ENCODE peak calls at places on chromosomes 1 and 21, in seven cellular contexts. One of them, this sample, is unnamed.

GRCh38 chr1:117209094-117209493 is 1.6 kb downstream of the VTCN1 start:
- DNase-seq in H9: no peak
- DNase-seq in IMR-90: no peak
- DNase-seq in neuronal stem cell: no peak
- DNase-seq in H1: no peak
- DNase-seq in mesenchymal stem cell: no peak
- DNase-seq in trophoblast cell: peak; percentile 11
- DNase-seq in this sample: no peak

GRCh38 chr21:35083246-35083645 is 34.1 kb upstream of the RUNX1 start:
- DNase-seq in mesenchymal stem cell: no peak
- DNase-seq in H9: no peak
- DNase-seq in IMR-90: no peak
- DNase-seq in neuronal stem cell: no peak
- DNase-seq in H1: no peak
- DNase-seq in trophoblast cell: no peak
- DNase-seq in this sample: no peak

GRCh38 chr1:169001353-169001752 is 105.1 kb upstream of the ATP1B1 start:
- DNase-seq in H9: no peak
- DNase-seq in H1: no peak
- DNase-seq in mesenchymal stem cell: no peak
- DNase-seq in trophoblast cell: no peak
- DNase-seq in IMR-90: no peak
- DNase-seq in neuronal stem cell: no peak
- DNase-seq in this sample: no peak

GRCh38 chr1:166151804-166152203 is 15.0 kb downstream of the FAM78B start:
- DNase-seq in H1: no peak
- DNase-seq in neuronal stem cell: no peak
- DNase-seq in trophoblast cell: no peak
- DNase-seq in H9: no peak
- DNase-seq in IMR-90: no peak
- DNase-seq in mesenchymal stem cell: no peak
- DNase-seq in this sample: no peak

GRCh38 chr1:110245876-110246620 is 35.9 kb downstream of the KCNC4 start:
- DNase-seq in neuronal stem cell: no peak
- DNase-seq in trophoblast cell: no peak
- DNase-seq in mesenchymal stem cell: no peak
- DNase-seq in IMR-90: no peak
- DNase-seq in H9: no peak
- DNase-seq in H1: no peak
- DNase-seq in this sample: no peak

GRCh38 chr1:24503003-24503751 is 541 bp downstream of the RCAN3 start:
- DNase-seq in mesenchymal stem cell: peak; percentile 21
- DNase-seq in H9: no peak
- DNase-seq in trophoblast cell: peak; percentile 12
- DNase-seq in H1: no peak
- DNase-seq in IMR-90: no peak
- DNase-seq in neuronal stem cell: no peak
- DNase-seq in this sample: no peak

GRCh38 chr1:20325407-20325737 is 34.7 kb downstream of the VWA5B1 start:
- DNase-seq in H1: no peak
- DNase-seq in trophoblast cell: no peak
- DNase-seq in neuronal stem cell: no peak
- DNase-seq in mesenchymal stem cell: no peak
- DNase-seq in H9: no peak
- DNase-seq in IMR-90: no peak
- DNase-seq in this sample: no peak

GRCh38 chr1:116376734-116377096 is 3.7 kb downstream of the ATP1A1 start:
- DNase-seq in trophoblast cell: no peak
- DNase-seq in H9: no peak
- DNase-seq in neuronal stem cell: no peak
- DNase-seq in H1: no peak
- DNase-seq in mesenchymal stem cell: peak; percentile 11
- DNase-seq in IMR-90: peak; percentile 11
- DNase-seq in this sample: no peak

GRCh38 chr1:115911298-115911697 is 65.0 kb upstream of the SLC22A15 start:
- DNase-seq in H1: no peak
- DNase-seq in IMR-90: no peak
- DNase-seq in trophoblast cell: peak; percentile 50
- DNase-seq in neuronal stem cell: no peak
- DNase-seq in H9: no peak
- DNase-seq in mesenchymal stem cell: no peak
- DNase-seq in this sample: no peak

GRCh38 chr1:185338719-185339622 is 21.9 kb upstream of the IVNS1ABP start:
- DNase-seq in H9: no peak
- DNase-seq in IMR-90: no peak
- DNase-seq in neuronal stem cell: no peak
- DNase-seq in trophoblast cell: no peak
- DNase-seq in mesenchymal stem cell: peak; percentile 35
- DNase-seq in H1: no peak
- DNase-seq in this sample: no peak

GRCh38 chr1:208183977-208184901 is 59.9 kb downstream of the PLXNA2 start:
- DNase-seq in neuronal stem cell: no peak
- DNase-seq in trophoblast cell: peak; percentile 93
- DNase-seq in mesenchymal stem cell: peak; percentile 64
- DNase-seq in IMR-90: peak; percentile 40
- DNase-seq in H1: no peak
- DNase-seq in H9: no peak
- DNase-seq in this sample: no peak

GRCh38 chr21:29287383-29287782 is 11.3 kb upstream of the BACH1 start:
- DNase-seq in H1: no peak
- DNase-seq in H9: no peak
- DNase-seq in mesenchymal stem cell: peak; percentile 67
- DNase-seq in neuronal stem cell: no peak
- DNase-seq in IMR-90: peak; percentile 52
- DNase-seq in trophoblast cell: no peak
- DNase-seq in this sample: no peak

GRCh38 chr1:99993468-99993845 is 23.7 kb downstream of the SLC35A3 start:
- DNase-seq in neuronal stem cell: no peak
- DNase-seq in IMR-90: no peak
- DNase-seq in H9: no peak
- DNase-seq in H1: no peak
- DNase-seq in trophoblast cell: no peak
- DNase-seq in mesenchymal stem cell: no peak
- DNase-seq in this sample: no peak

GRCh38 chr1:68301538-68301937 is 69.2 kb upstream of the WLS start:
- DNase-seq in neuronal stem cell: no peak
- DNase-seq in trophoblast cell: no peak
- DNase-seq in IMR-90: peak; percentile 10
- DNase-seq in mesenchymal stem cell: no peak
- DNase-seq in H1: no peak
- DNase-seq in H9: no peak
- DNase-seq in this sample: no peak

GRCh38 chr1:42504535-42505128 is 41.5 kb downstream of the CCDC30 start:
- DNase-seq in mesenchymal stem cell: no peak
- DNase-seq in IMR-90: no peak
- DNase-seq in H9: no peak
- DNase-seq in H1: no peak
- DNase-seq in trophoblast cell: no peak
- DNase-seq in neuronal stem cell: no peak
- DNase-seq in this sample: peak; percentile 33

GRCh38 chr1:164017239-164017638 is 541.7 kb upstream of the PBX1 start:
- DNase-seq in IMR-90: no peak
- DNase-seq in H9: no peak
- DNase-seq in H1: no peak
- DNase-seq in mesenchymal stem cell: no peak
- DNase-seq in trophoblast cell: no peak
- DNase-seq in neuronal stem cell: no peak
- DNase-seq in this sample: no peak

GRCh38 chr1:159877695-159878444 is 15.4 kb upstream of the VSIG8 start:
- DNase-seq in IMR-90: no peak
- DNase-seq in mesenchymal stem cell: no peak
- DNase-seq in trophoblast cell: peak; percentile 27
- DNase-seq in H1: no peak
- DNase-seq in H9: no peak
- DNase-seq in neuronal stem cell: no peak
- DNase-seq in this sample: no peak
- H3K27me3 ChIP-seq in IMR-90: no peaks in the 10 kb centered on the region
- H3K27me3 ChIP-seq in mesenchymal stem cell: no peaks in the 10 kb centered on the region
- H3K27me3 ChIP-seq in trophoblast cell: no peaks in the 10 kb centered on the region
- H3K27me3 ChIP-seq in H1: no peaks in the 10 kb centered on the region
- H3K27me3 ChIP-seq in H9: no peaks in the 10 kb centered on the region
- H3K27me3 ChIP-seq in neuronal stem cell: peaks cover 38% of the 10 kb centered on the region
- H3K27me3 ChIP-seq in this sample: no peaks in the 10 kb centered on the region

DNA sequence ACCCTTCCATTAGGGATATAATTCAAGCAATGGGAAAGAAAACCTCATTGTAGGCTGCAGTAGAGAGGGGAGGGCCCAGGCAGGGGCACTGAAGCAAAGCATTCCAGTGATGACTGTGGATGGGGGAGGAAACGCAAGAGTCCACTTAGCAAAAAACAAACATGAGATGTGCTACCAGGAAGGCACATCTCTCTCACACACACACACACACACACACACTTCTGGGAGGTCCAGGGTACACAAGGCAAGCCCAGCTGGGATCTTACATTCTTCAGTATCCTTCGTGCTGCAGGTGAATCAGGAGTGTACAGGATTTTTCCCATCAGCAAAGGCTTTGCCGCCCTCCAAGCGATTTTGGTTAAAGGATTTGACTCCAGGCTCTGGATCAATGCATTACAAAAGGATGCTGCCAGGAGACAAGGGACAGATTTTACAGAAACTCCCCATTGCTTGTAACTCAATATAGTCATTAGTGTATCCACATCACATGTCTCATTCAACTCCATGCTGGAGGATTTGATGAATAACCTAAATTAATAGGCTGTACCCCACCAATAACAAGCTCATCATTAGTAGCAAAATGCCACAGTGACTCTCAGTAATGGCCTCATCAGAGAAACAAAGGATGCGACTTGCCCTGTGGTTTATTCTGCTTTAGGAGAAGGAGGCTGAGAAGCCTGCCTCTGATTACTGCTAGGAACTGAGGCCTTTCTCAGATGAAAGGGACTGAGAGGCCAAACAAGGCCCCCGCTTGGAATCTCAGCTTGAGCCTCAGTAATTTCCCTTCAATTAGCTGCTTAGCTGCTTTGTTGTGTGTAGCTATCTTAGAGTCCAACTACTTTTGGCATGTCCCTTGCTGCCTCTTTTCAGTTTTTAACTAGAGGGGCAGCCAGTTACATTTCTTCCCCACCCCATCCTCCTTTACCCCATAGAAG is 41.6 kb downstream of the ABCA4 start:
- DNase-seq in IMR-90: no peak
- DNase-seq in mesenchymal stem cell: peak; percentile 30
- DNase-seq in H1: no peak
- DNase-seq in trophoblast cell: no peak
- DNase-seq in H9: no peak
- DNase-seq in neuronal stem cell: peak; percentile 78
- DNase-seq in this sample: no peak
- H4K8ac ChIP-seq in IMR-90: no peak overlapping the region
- H4K8ac ChIP-seq in mesenchymal stem cell: no peak overlapping the region
- H4K8ac ChIP-seq in H1: no peak overlapping the region
- H4K8ac ChIP-seq in trophoblast cell: peak overlapping the region; percentile 43
- H4K8ac ChIP-seq in H9: no peak overlapping the region
- H4K8ac ChIP-seq in neuronal stem cell: peak overlapping the region; percentile 74
- H4K8ac ChIP-seq in this sample: no peak overlapping the region

GRCh38 chr21:44929242-44929798 is 8.6 kb upstream of the ITGB2 start:
- DNase-seq in IMR-90: no peak
- DNase-seq in mesenchymal stem cell: no peak
- DNase-seq in H9: no peak
- DNase-seq in H1: no peak
- DNase-seq in trophoblast cell: no peak
- DNase-seq in neuronal stem cell: no peak
- DNase-seq in this sample: no peak

GRCh38 chr21:44931501-44932365 is 8.1 kb upstream of the SLX9 start:
- DNase-seq in mesenchymal stem cell: no peak
- DNase-seq in IMR-90: no peak
- DNase-seq in H9: no peak
- DNase-seq in trophoblast cell: no peak
- DNase-seq in neuronal stem cell: no peak
- DNase-seq in H1: no peak
- DNase-seq in this sample: no peak

GRCh38 chr21:44929799-44930542 is 9.3 kb upstream of the ITGB2 start:
- DNase-seq in H9: no peak
- DNase-seq in IMR-90: no peak
- DNase-seq in neuronal stem cell: no peak
- DNase-seq in mesenchymal stem cell: no peak
- DNase-seq in trophoblast cell: no peak
- DNase-seq in H1: no peak
- DNase-seq in this sample: no peak

GRCh38 chr21:44931137-44931500 is 8.7 kb upstream of the SLX9 start:
- DNase-seq in IMR-90: no peak
- DNase-seq in trophoblast cell: no peak
- DNase-seq in H9: peak; percentile 36
- DNase-seq in mesenchymal stem cell: peak; percentile 51
- DNase-seq in H1: no peak
- DNase-seq in neuronal stem cell: no peak
- DNase-seq in this sample: no peak

DNA sequence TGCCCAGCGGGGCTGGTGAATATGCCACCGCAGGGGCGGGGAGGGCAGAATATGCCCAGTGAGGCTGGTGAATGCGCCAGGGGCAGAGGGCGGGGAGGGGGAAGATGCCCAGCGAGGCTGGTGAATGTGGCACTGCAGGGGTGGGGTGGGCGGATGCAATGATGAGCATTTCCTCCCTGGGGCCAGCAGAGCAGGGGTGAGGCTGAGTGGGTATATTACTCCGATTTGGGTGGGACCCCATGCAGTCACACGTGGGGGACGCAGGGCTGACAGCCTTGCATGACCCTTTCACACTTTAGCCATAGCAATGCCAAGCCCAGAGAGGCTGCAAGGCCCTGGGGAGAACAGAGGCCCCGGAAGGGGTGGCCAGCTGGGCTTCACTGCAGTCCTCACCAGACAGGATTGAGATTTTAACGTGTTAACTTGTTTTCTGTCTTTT is 9.3 kb upstream of the SLX9 start:
- DNase-seq in trophoblast cell: no peak
- DNase-seq in H1: no peak
- DNase-seq in mesenchymal stem cell: peak; percentile 15
- DNase-seq in neuronal stem cell: no peak
- DNase-seq in H9: no peak
- DNase-seq in IMR-90: no peak
- DNase-seq in this sample: no peak
- H3K27me3 ChIP-seq in trophoblast cell: peaks cover 51% of the 10 kb centered on the region
- H3K27me3 ChIP-seq in H1: peaks cover 88% of the 10 kb centered on the region
- H3K27me3 ChIP-seq in mesenchymal stem cell: peaks cover 37% of the 10 kb centered on the region
- H3K27me3 ChIP-seq in neuronal stem cell: peaks cover 61% of the 10 kb centered on the region
- H3K27me3 ChIP-seq in H9: peaks cover 25% of the 10 kb centered on the region
- H3K27me3 ChIP-seq in IMR-90: peaks cover 71% of the 10 kb centered on the region
- H3K27me3 ChIP-seq in this sample: peaks cover 26% of the 10 kb centered on the region

DNA sequence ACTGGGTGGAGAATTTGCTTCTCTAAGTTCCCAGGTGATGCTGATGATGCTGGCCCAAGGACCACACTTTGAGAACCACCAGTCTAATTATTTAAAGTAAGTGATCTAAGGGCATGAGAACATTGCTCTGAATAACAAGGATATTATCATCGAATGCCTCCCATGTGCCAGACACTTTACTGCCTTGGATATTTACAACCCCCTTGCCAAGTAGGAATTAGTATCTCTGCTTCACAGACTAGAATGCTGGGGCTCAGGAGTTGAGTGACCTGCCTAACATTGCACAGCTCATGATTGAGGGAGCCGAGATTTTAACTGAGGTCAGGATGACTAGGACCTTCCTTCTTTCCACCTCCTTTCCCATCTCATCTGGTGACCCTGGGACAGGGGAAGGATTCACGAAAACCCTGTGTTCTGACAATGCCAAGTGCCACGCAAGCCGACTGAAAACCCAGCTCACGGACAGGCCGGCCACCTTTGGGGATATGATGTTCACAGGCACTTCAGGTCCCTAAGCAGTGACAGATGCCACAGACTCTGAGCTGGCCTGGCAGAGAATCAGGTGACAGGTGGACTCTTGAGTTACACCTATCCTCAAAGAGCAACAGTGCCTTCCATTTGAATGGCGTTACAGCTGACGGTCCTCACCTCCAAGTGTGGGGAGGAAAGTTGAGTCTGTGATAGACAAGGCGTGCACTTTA is 230.7 kb downstream of the TOMM20 start:
- DNase-seq in neuronal stem cell: no peak
- DNase-seq in H1: no peak
- DNase-seq in IMR-90: no peak
- DNase-seq in H9: no peak
- DNase-seq in mesenchymal stem cell: no peak
- DNase-seq in trophoblast cell: no peak
- DNase-seq in this sample: no peak
- H4K8ac ChIP-seq in neuronal stem cell: no peak overlapping the region
- H4K8ac ChIP-seq in H1: no peak overlapping the region
- H4K8ac ChIP-seq in IMR-90: no peak overlapping the region
- H4K8ac ChIP-seq in H9: no peak overlapping the region
- H4K8ac ChIP-seq in mesenchymal stem cell: peak overlapping the region; percentile 7
- H4K8ac ChIP-seq in trophoblast cell: no peak overlapping the region
- H4K8ac ChIP-seq in this sample: no peak overlapping the region

This sample was measured in mesendoderm.